ENCODE peak calls at places on chromosomes 4 and X, in ten cellular contexts. Q is tibial artery, C is cardiac muscle cell, N is brain microvascular endothelial cell, E is AG10803, H is omental fat pad, W is GM12878, P is coronary artery, T is A549, B is endothelial cell. O is an unnamed sample.

GRCh38 chr4:37383579-37384229 is 139.2 kb downstream of the NWD2 start:
- DNase-seq in E (peak), B (peak), T (peak), H (no peak), P (no peak), N (peak), C (peak), Q (no peak), W (no peak), O (peak)

GRCh38 chr4:166941629-166942028 is 292.7 kb downstream of the SPOCK3 start:
- DNase-seq in T (no peak), P (no peak), Q (no peak), B (no peak), E (no peak), W (peak), C (no peak), N (no peak), H (no peak), O (peak)

GRCh38 chr4:101119141-101119540 is 228.2 kb downstream of the PPP3CA start:
- DNase-seq in T (no peak), H (no peak), P (no peak), C (no peak), N (no peak), Q (no peak), B (no peak), W (no peak), E (no peak), O (no peak)

GRCh38 chr4:147678796-147679549 is 5.0 kb downstream of the PRMT9 start:
- DNase-seq in W (no peak), P (no peak), T (no peak), C (peak), B (no peak), Q (no peak), E (peak), N (no peak), H (no peak), O (peak)

GRCh38 chr4:14771091-14771490 is 231.2 kb upstream of the CPEB2 start:
- DNase-seq in C (no peak), N (no peak), T (no peak), B (no peak), W (no peak), H (no peak), P (no peak), Q (no peak), E (no peak), O (no peak)

GRCh38 chrX:13620202-13620601 is 32.7 kb upstream of the TCEANC start:
- DNase-seq in B (no peak), C (no peak), P (no peak), Q (no peak), W (no peak), T (no peak), E (no peak), H (no peak), N (no peak), O (no peak)

GRCh38 chr4:7193040-7193958 is 961 bp downstream of the SORCS2 start:
- DNase-seq in T (no peak), H (no peak), Q (no peak), B (no peak), E (no peak), W (no peak), N (no peak), P (peak), C (peak), O (no peak)

GRCh38 chrX:130810561-130810960 is 92.4 kb downstream of the ENOX2 start:
- DNase-seq in P (no peak), C (no peak), B (no peak), T (no peak), H (no peak), N (no peak), Q (no peak), E (no peak), W (no peak), O (no peak)

GRCh38 chr4:104571341-104571740 is 76.6 kb upstream of the CXXC4 start:
- DNase-seq in B (no peak), E (no peak), C (no peak), P (no peak), H (no peak), W (no peak), T (no peak), N (no peak), Q (no peak), O (no peak)

GRCh38 chr4:158670975-158671664 is 567 bp downstream of the C4orf46 start:
- DNase-seq in E (peak), P (no peak), B (peak), Q (peak), H (peak), C (peak), N (peak), W (peak), T (peak), O (peak)

GRCh38 chr4:168699224-168699878 is 202.5 kb downstream of the PALLD start:
- DNase-seq in B (no peak), E (no peak), W (no peak), H (no peak), N (no peak), T (no peak), C (no peak), P (no peak), Q (no peak), O (no peak)

GRCh38 chr4:4869731-4870483 is 10.4 kb downstream of the MSX1 start:
- DNase-seq in N (no peak), P (no peak), T (no peak), H (no peak), C (peak), E (no peak), Q (no peak), W (no peak), B (no peak), O (no peak)

GRCh38 chr4:28759064-28759463 is 1898.4 kb downstream of the STIM2 start:
- DNase-seq in B (no peak), Q (no peak), T (no peak), P (no peak), N (peak), E (no peak), W (no peak), C (no peak), H (no peak), O (no peak)

GRCh38 chrX:110125435-110125834 is 122.5 kb downstream of the TMEM164 start:
- DNase-seq in H (no peak), C (peak), N (no peak), T (no peak), B (peak), Q (no peak), W (no peak), E (no peak), P (no peak), O (no peak)

GRCh38 chr4:76984788-76985211 is 35.2 kb downstream of the SEPTIN11 start:
- DNase-seq in P (peak), C (peak), E (peak), Q (peak), H (no peak), B (no peak), T (no peak), W (no peak), N (peak), O (no peak)

GRCh38 chr4:130422255-130422654 is 1326.3 kb downstream of the C4orf33 start:
- DNase-seq in N (no peak), Q (no peak), C (no peak), T (no peak), P (no peak), W (no peak), B (no peak), E (no peak), H (no peak), O (no peak)

GRCh38 chrX:18032486-18033221 is 171.6 kb upstream of the RAI2 start:
- DNase-seq in E (no peak), B (no peak), Q (no peak), N (no peak), P (no peak), T (no peak), H (no peak), W (no peak), C (no peak), O (no peak)

GRCh38 chrX:46791927-46792825 is 33.3 kb upstream of the SLC9A7 start:
- DNase-seq in H (no peak), P (no peak), B (no peak), W (peak), N (peak), C (no peak), T (peak), E (peak), Q (no peak), O (peak)

GRCh38 chrX:129523076-129524055 is at the start of gene SMARCA1:
- DNase-seq in B (peak), Q (peak), T (peak), N (peak), C (peak), W (no peak), H (no peak), P (peak), E (peak), O (peak)

GRCh38 chr4:107380836-107381438 is 339.1 kb downstream of the PAPSS1 start:
- DNase-seq in B (no peak), P (no peak), Q (no peak), W (no peak), E (peak), C (no peak), N (no peak), H (no peak), T (no peak), O (no peak)
- TF ChIP-seq CTCF in B (no peak), P (no peak), Q (no peak), W (no peak), E (peak), C (no peak), N (peak), H (no peak), T (no peak), O (no peak)

GRCh38 chrX:38351346-38351745 is 1.1 kb upstream of the OTC start:
- DNase-seq in N (no peak), H (no peak), Q (no peak), B (no peak), C (no peak), P (no peak), W (no peak), T (no peak), E (no peak), O (no peak)
- TF ChIP-seq CTCF in N (no peak), H (no peak), Q (no peak), B (no peak), C (no peak), P (no peak), W (no peak), T (no peak), E (no peak), O (no peak)

GRCh38 chrX:150648296-150648940 is 44.8 kb upstream of the MTMR1 start:
- DNase-seq in E (no peak), W (no peak), H (no peak), T (no peak), C (no peak), P (no peak), Q (no peak), N (no peak), B (no peak), O (no peak)

GRCh38 chrX:150643271-150643670 is 49.9 kb upstream of the MTMR1 start:
- DNase-seq in C (no peak), T (no peak), W (no peak), E (peak), N (no peak), Q (no peak), H (no peak), B (no peak), P (no peak), O (no peak)

GRCh38 chrX:150643958-150644357 is 49.2 kb upstream of the MTMR1 start:
- DNase-seq in Q (no peak), H (no peak), B (no peak), E (no peak), C (no peak), P (no peak), T (no peak), W (no peak), N (no peak), O (no peak)

GRCh38 chrX:150649096-150649870 is 43.9 kb upstream of the MTMR1 start:
- DNase-seq in H (no peak), W (no peak), N (peak), C (no peak), E (peak), B (no peak), P (no peak), T (no peak), Q (peak), O (no peak)

GRCh38 chrX:150647331-150647730 is 45.9 kb upstream of the MTMR1 start:
- DNase-seq in P (no peak), N (no peak), C (no peak), H (no peak), Q (no peak), T (no peak), B (no peak), W (no peak), E (no peak), O (no peak)
- TF ChIP-seq CTCF in P (no peak), N (no peak), C (no peak), H (no peak), Q (no peak), T (no peak), B (no peak), W (no peak), E (no peak), O (no peak)

GRCh38 chr4:55336138-55337034 is 9.7 kb upstream of the SRD5A3 start:
- DNase-seq in P (no peak), T (no peak), H (no peak), W (no peak), B (no peak), Q (no peak), E (no peak), N (no peak), C (no peak), O (peak)

GRCh38 chr4:55345054-55345453 is 988 bp upstream of the SRD5A3 start:
- DNase-seq in N (no peak), W (no peak), Q (no peak), P (no peak), T (no peak), B (no peak), H (no peak), E (no peak), C (no peak), O (no peak)

GRCh38 chr4:55345980-55346850 is at the start of gene SRD5A3:
- DNase-seq in B (peak), P (peak), H (peak), E (peak), W (peak), T (peak), Q (peak), C (peak), N (peak), O (peak)

GRCh38 chr4:55337944-55338343 is 8.1 kb upstream of the SRD5A3 start:
- DNase-seq in C (no peak), H (no peak), B (no peak), P (no peak), E (no peak), W (no peak), Q (no peak), T (no peak), N (no peak), O (no peak)

DNA sequence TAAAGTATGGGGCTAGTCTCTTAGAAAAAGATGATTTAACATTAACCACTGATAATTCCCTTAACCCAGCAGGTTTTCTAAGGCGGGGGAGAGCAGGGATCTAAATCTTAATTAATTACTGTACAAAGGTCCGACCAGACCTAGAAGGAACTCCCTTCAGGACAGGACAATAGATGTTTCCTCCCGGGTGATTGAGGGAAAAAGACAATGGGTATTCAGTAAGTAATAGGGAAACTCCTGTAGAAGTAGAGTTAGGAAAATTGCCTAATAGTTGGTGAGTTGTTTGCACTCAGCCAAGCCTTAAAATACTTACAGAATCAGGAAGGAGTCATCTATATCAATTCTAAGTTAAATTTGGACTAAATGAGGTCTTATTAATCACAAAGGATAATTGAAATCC is 5.8 kb upstream of the SRD5A3 start:
- DNase-seq in W (no peak), H (no peak), Q (no peak), T (no peak), N (no peak), C (no peak), B (no peak), E (no peak), P (no peak), O (no peak)
- TF ChIP-seq CTCF in W (no peak), H (no peak), Q (no peak), T (no peak), N (no peak), C (no peak), B (no peak), E (no peak), P (no peak), O (no peak)